ENCODE peak calls at places on chromosomes 7 and 10, in ten cellular contexts. Y is esophagus squamous epithelium, L is adrenal gland, N is ovary, K is body of pancreas, D is IMR-90, R is NB4, J is stomach, V is A549, B is prostate gland. F is an unnamed sample.
A peak's percentile ranks its signal among the peaks of the same experiment; 100 is the strongest.

GRCh38 chr10:120945801-120946302 is 94.7 kb downstream of the WDR11 start:
- DNase-seq in B (peak; percentile 92), R (no peak), J (peak; percentile 36), Y (no peak), V (peak; percentile 9), N (no peak), L (no peak), K (peak; percentile 66), D (no peak), F (no peak)

GRCh38 chr7:39838326-39838725 is 111.7 kb upstream of the CDK13 start:
- DNase-seq in N (peak; percentile 73), Y (no peak), K (no peak), J (no peak), V (no peak), L (no peak), R (peak; percentile 65), D (peak; percentile 9), B (no peak), F (no peak)

GRCh38 chr10:109875151-109875568 is 48.2 kb downstream of the XPNPEP1 start:
- DNase-seq in K (no peak), L (no peak), B (no peak), D (no peak), J (peak; percentile 20), R (no peak), Y (no peak), V (no peak), N (no peak), F (no peak)

GRCh38 chr10:23331567-23332290 is 12.9 kb downstream of the C10orf67 start:
- DNase-seq in B (no peak), R (peak; percentile 36), Y (no peak), D (peak; percentile 89), K (no peak), N (no peak), L (no peak), V (no peak), J (no peak), F (no peak)

GRCh38 chr10:36171546-36171945 is 529.5 kb upstream of the FZD8 start:
- DNase-seq in J (no peak), N (no peak), B (no peak), L (no peak), R (no peak), K (no peak), D (no peak), V (no peak), Y (no peak), F (no peak)

GRCh38 chr7:28037220-28038010 is 143.2 kb downstream of the JAZF1 start:
- DNase-seq in D (peak; percentile 98), Y (no peak), K (no peak), N (no peak), R (peak; percentile 88), B (no peak), V (peak; percentile 95), J (no peak), L (no peak), F (peak; percentile 60)

GRCh38 chr7:37395618-37396259 is 52.9 kb downstream of the ELMO1 start:
- DNase-seq in B (no peak), N (no peak), L (no peak), R (no peak), V (no peak), Y (no peak), J (no peak), K (no peak), D (no peak), F (no peak)

GRCh38 chr7:98165827-98166667 is 45.2 kb upstream of the BHLHA15 start:
- DNase-seq in R (peak; percentile 51), Y (no peak), L (peak; percentile 67), V (peak; percentile 46), J (peak; percentile 79), D (peak; percentile 14), B (peak; percentile 49), K (peak; percentile 79), N (peak; percentile 53), F (peak; percentile 34)

GRCh38 chr7:92631830-92632487 is 41.8 kb upstream of the FAM133B start:
- DNase-seq in D (no peak), N (no peak), R (no peak), J (no peak), K (no peak), B (no peak), V (no peak), Y (no peak), L (no peak), F (no peak)

GRCh38 chr10:75081379-75081778 is 30.1 kb upstream of the SAMD8 start:
- DNase-seq in Y (no peak), N (no peak), R (no peak), L (no peak), J (no peak), D (no peak), K (no peak), B (no peak), V (no peak), F (no peak)

GRCh38 chr7:22854158-22855048 is 31.8 kb upstream of the TOMM7 start:
- DNase-seq in L (peak; percentile 78), R (peak; percentile 97), V (peak; percentile 90), B (peak; percentile 63), K (peak; percentile 83), D (peak; percentile 89), N (peak; percentile 90), J (peak; percentile 77), Y (peak; percentile 16), F (peak; percentile 98)
- TF ChIP-seq POLR2A in L (peak; percentile 15), R (peak; percentile 91), V (peak; percentile 86), B (no peak), K (peak; percentile 36), D (peak; percentile 91), N (peak; percentile 54), J (no peak), Y (peak; percentile 75), F (peak; percentile 90)

GRCh38 chr7:132780822-132781221 is 204.6 kb upstream of the PLXNA4 start:
- DNase-seq in L (no peak), J (no peak), N (no peak), V (no peak), R (no peak), D (no peak), Y (no peak), B (no peak), K (no peak), F (no peak)
- TF ChIP-seq POLR2A in L (no peak), J (no peak), N (no peak), V (no peak), R (no peak), D (no peak), Y (no peak), B (no peak), K (no peak), F (no peak)

GRCh38 chr10:71349401-71349800 is 30.3 kb downstream of the SLC29A3 start:
- DNase-seq in K (no peak), D (no peak), J (no peak), L (no peak), V (peak; percentile 20), B (no peak), R (no peak), Y (no peak), N (no peak), F (no peak)

GRCh38 chr10:71346731-71347130 is 27.7 kb downstream of the SLC29A3 start:
- DNase-seq in N (no peak), Y (no peak), B (no peak), R (no peak), J (no peak), K (no peak), D (no peak), L (no peak), V (no peak), F (no peak)

GRCh38 chr10:71345720-71346119 is 26.7 kb downstream of the SLC29A3 start:
- DNase-seq in L (no peak), B (no peak), J (no peak), N (no peak), V (no peak), R (no peak), K (no peak), Y (no peak), D (no peak), F (no peak)

GRCh38 chr10:71348850-71349249 is 29.8 kb downstream of the SLC29A3 start:
- DNase-seq in J (no peak), K (no peak), V (no peak), N (no peak), B (no peak), L (no peak), R (no peak), Y (no peak), D (no peak), F (no peak)

DNA sequence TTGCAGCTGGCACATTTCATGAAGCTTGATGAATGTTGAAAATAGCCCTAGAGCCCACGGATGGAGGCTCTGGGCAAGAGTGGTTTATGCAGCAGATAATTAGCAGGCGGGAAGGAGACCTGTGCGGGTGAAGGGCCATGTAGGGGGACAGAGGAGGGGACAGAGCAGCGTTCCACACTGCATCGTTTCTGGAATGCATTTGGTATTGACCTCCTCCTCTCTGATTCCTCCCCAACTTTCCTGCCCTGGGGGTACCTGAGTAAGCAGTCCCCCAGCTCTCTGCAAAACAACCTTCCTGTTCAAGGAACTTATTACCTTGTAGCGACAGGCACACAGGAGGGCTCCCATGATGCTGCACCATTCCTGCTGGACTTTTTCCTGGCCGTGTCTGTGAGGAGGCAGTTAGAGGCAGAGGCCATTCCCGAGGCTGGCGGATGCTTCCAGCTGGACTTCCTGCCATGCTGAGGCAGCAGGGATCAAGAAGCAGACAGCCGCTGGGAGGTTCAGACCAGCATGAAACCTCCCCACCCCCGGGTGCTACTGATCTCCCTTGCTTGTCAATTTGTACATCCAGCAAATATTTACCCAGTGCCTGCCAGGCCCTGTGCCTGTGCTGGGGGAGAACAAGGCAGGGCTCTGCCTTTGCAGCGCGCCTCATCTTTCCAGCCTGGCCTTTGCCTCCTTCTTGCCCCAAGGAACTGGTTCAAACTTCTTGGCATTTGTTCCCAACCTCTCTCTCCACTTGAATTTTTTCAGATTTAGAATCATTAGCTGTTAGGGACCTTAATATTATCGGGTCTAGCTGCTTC is 28.7 kb downstream of the SLC29A3 start:
- DNase-seq in D (no peak), R (no peak), Y (no peak), B (peak; percentile 69), V (peak; percentile 22), K (no peak), J (peak; percentile 61), N (no peak), L (no peak), F (no peak)
- TF ChIP-seq POLR2A in D (no peak), R (no peak), Y (no peak), B (no peak), V (no peak), K (no peak), J (no peak), N (no peak), L (no peak), F (no peak)

GRCh38 chr7:129948877-129949291 is 3.9 kb downstream of the UBE2H start:
- DNase-seq in V (peak; percentile 94), Y (peak; percentile 70), J (peak; percentile 93), K (peak; percentile 87), D (peak; percentile 96), L (peak; percentile 88), N (peak; percentile 85), R (peak; percentile 28), B (peak; percentile 94), F (peak; percentile 78)
- TF ChIP-seq POLR2A in V (no peak), Y (no peak), J (no peak), K (peak; percentile 47), D (no peak), L (peak; percentile 65), N (peak; percentile 36), R (no peak), B (peak; percentile 75), F (no peak)

GRCh38 chr10:30447125-30447799 is 13.3 kb downstream of the MAP3K8 start:
- DNase-seq in N (no peak), Y (no peak), J (no peak), K (no peak), D (peak; percentile 95), B (no peak), V (no peak), R (no peak), L (no peak), F (no peak)
- TF ChIP-seq POLR2A in N (no peak), Y (no peak), J (no peak), K (no peak), D (no peak), B (no peak), V (no peak), R (no peak), L (no peak), F (no peak)

GRCh38 chr10:113960617-113961260 is 82.9 kb upstream of the ADRB1 start:
- DNase-seq in K (no peak), V (peak; percentile 53), D (no peak), R (peak; percentile 66), L (no peak), B (peak; percentile 53), N (no peak), Y (no peak), J (peak; percentile 61), F (no peak)
- TF ChIP-seq POLR2A in K (no peak), V (no peak), D (no peak), R (no peak), L (no peak), B (no peak), N (no peak), Y (no peak), J (no peak), F (no peak)